ENCODE peak calls at places on chromosomes 7 and 10, in five cellular contexts. One of them, this sample, is unnamed.

GRCh38 chr7:99557196-99557607 is 1.2 kb upstream of the ZNF655 start:
- DNase-seq in pancreas: peak; percentile 7
- DNase-seq in spleen: no peak
- DNase-seq in GM23338: no peak
- DNase-seq in thoracic aorta: no peak
- DNase-seq in this sample: no peak

GRCh38 chr10:48271323-48271722 is 3.2 kb downstream of the FRMPD2 start:
- DNase-seq in pancreas: no peak
- DNase-seq in spleen: no peak
- DNase-seq in thoracic aorta: no peak
- DNase-seq in GM23338: no peak
- DNase-seq in this sample: no peak

GRCh38 chr10:61136151-61136550 is 192.2 kb upstream of the RHOBTB1 start:
- DNase-seq in thoracic aorta: no peak
- DNase-seq in spleen: no peak
- DNase-seq in GM23338: peak; percentile 32
- DNase-seq in pancreas: no peak
- DNase-seq in this sample: no peak

GRCh38 chr10:6300106-6300783 is 97.5 kb downstream of the PFKFB3 start:
- DNase-seq in thoracic aorta: no peak
- DNase-seq in spleen: no peak
- DNase-seq in GM23338: no peak
- DNase-seq in pancreas: no peak
- DNase-seq in this sample: peak; percentile 36

GRCh38 chr7:151833691-151834090 is 43.2 kb downstream of the PRKAG2 start:
- DNase-seq in spleen: no peak
- DNase-seq in pancreas: no peak
- DNase-seq in thoracic aorta: no peak
- DNase-seq in GM23338: no peak
- DNase-seq in this sample: no peak

GRCh38 chr10:131575877-131576276 is 264.4 kb upstream of the TCERG1L start:
- DNase-seq in GM23338: no peak
- DNase-seq in pancreas: no peak
- DNase-seq in thoracic aorta: no peak
- DNase-seq in spleen: no peak
- DNase-seq in this sample: no peak

GRCh38 chr10:116669832-116670644 is 49.3 kb downstream of the PNLIPRP2 start:
- DNase-seq in pancreas: peak; percentile 40
- DNase-seq in thoracic aorta: no peak
- DNase-seq in GM23338: peak; percentile 92
- DNase-seq in spleen: no peak
- DNase-seq in this sample: no peak

GRCh38 chr7:726084-726853 is at the start of gene DNAAF5:
- DNase-seq in spleen: peak; percentile 96
- DNase-seq in thoracic aorta: peak; percentile 54
- DNase-seq in pancreas: peak; percentile 85
- DNase-seq in GM23338: peak; percentile 93
- DNase-seq in this sample: peak; percentile 89

GRCh38 chr7:7857143-7857583 is 111.4 kb upstream of the GLCCI1 start:
- DNase-seq in spleen: no peak
- DNase-seq in GM23338: no peak
- DNase-seq in pancreas: no peak
- DNase-seq in thoracic aorta: no peak
- DNase-seq in this sample: no peak

GRCh38 chr10:125231116-125231812 is 70.9 kb upstream of the CTBP2 start:
- DNase-seq in GM23338: peak; percentile 62
- DNase-seq in spleen: peak; percentile 54
- DNase-seq in pancreas: no peak
- DNase-seq in thoracic aorta: no peak
- DNase-seq in this sample: no peak

GRCh38 chr10:30490289-30491000 is 56.5 kb downstream of the MAP3K8 start:
- DNase-seq in pancreas: no peak
- DNase-seq in GM23338: no peak
- DNase-seq in spleen: no peak
- DNase-seq in thoracic aorta: no peak
- DNase-seq in this sample: no peak

GRCh38 chr7:75711634-75712494 is 26.9 kb downstream of the HIP1 start:
- DNase-seq in GM23338: no peak
- DNase-seq in thoracic aorta: no peak
- DNase-seq in spleen: peak; percentile 57
- DNase-seq in pancreas: no peak
- DNase-seq in this sample: no peak

GRCh38 chr10:112526906-112527305 is 79.9 kb downstream of the VTI1A start:
- DNase-seq in spleen: peak; percentile 47
- DNase-seq in GM23338: peak; percentile 73
- DNase-seq in pancreas: no peak
- DNase-seq in thoracic aorta: no peak
- DNase-seq in this sample: no peak

GRCh38 chr7:19181634-19182033 is 36.4 kb upstream of the FERD3L start:
- DNase-seq in pancreas: no peak
- DNase-seq in GM23338: no peak
- DNase-seq in spleen: no peak
- DNase-seq in thoracic aorta: no peak
- DNase-seq in this sample: no peak

GRCh38 chr10:44206127-44206818 is 178.6 kb downstream of the CXCL12 start:
- DNase-seq in thoracic aorta: no peak
- DNase-seq in GM23338: no peak
- DNase-seq in pancreas: no peak
- DNase-seq in spleen: peak; percentile 65
- DNase-seq in this sample: no peak

GRCh38 chr10:85995791-85996190 is 370.8 kb downstream of the GRID1 start:
- DNase-seq in thoracic aorta: no peak
- DNase-seq in GM23338: peak; percentile 34
- DNase-seq in pancreas: peak; percentile 47
- DNase-seq in spleen: no peak
- DNase-seq in this sample: no peak

GRCh38 chr10:117264776-117265175 is 23.9 kb downstream of the SLC18A2 start:
- DNase-seq in pancreas: peak; percentile 85
- DNase-seq in thoracic aorta: no peak
- DNase-seq in spleen: no peak
- DNase-seq in GM23338: no peak
- DNase-seq in this sample: no peak

GRCh38 chr7:129351320-129351719 is 82.9 kb upstream of the STRIP2 start:
- DNase-seq in thoracic aorta: no peak
- DNase-seq in GM23338: no peak
- DNase-seq in spleen: no peak
- DNase-seq in pancreas: no peak
- DNase-seq in this sample: no peak

GRCh38 chr7:55587687-55588378 is 15.5 kb upstream of the VOPP1 start:
- DNase-seq in GM23338: no peak
- DNase-seq in spleen: no peak
- DNase-seq in pancreas: no peak
- DNase-seq in thoracic aorta: no peak
- DNase-seq in this sample: no peak

GRCh38 chr7:110835209-110835608 is 255.7 kb upstream of the LRRN3 start:
- DNase-seq in pancreas: no peak
- DNase-seq in GM23338: no peak
- DNase-seq in spleen: no peak
- DNase-seq in thoracic aorta: no peak
- DNase-seq in this sample: no peak

GRCh38 chr10:114179747-114180146 is 594 bp downstream of the TDRD1 start:
- DNase-seq in spleen: no peak
- DNase-seq in GM23338: no peak
- DNase-seq in thoracic aorta: no peak
- DNase-seq in pancreas: no peak
- DNase-seq in this sample: no peak

GRCh38 chr10:114180937-114181336 is 1.8 kb downstream of the TDRD1 start:
- DNase-seq in thoracic aorta: no peak
- DNase-seq in GM23338: no peak
- DNase-seq in spleen: no peak
- DNase-seq in pancreas: no peak
- DNase-seq in this sample: no peak

GRCh38 chr10:114184276-114184675 is 5.1 kb downstream of the TDRD1 start:
- DNase-seq in GM23338: no peak
- DNase-seq in spleen: no peak
- DNase-seq in thoracic aorta: no peak
- DNase-seq in pancreas: no peak
- DNase-seq in this sample: no peak

GRCh38 chr10:114183563-114183962 is 4.4 kb downstream of the TDRD1 start:
- DNase-seq in spleen: no peak
- DNase-seq in pancreas: no peak
- DNase-seq in GM23338: no peak
- DNase-seq in thoracic aorta: no peak
- DNase-seq in this sample: no peak

DNA sequence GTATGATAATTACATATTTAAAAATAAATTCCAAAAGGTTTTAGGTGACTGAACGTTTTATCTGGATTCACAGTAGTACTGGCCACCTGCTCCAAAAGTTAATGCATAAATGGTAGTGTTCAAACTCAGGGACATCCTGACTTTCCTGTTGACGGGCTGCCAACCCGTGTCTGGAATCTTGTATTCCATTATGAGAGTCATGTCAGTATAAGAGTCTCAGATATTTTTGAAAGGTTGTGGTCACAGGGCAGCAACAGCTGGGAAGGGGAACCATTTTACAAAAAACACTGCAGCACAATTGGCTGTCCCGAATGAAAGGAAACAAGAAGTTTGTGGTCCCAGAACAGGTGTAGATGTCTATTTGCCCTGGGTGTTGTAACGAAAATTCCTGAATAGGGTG is 2.8 kb downstream of the TDRD1 start:
- DNase-seq in thoracic aorta: no peak
- DNase-seq in spleen: no peak
- DNase-seq in GM23338: no peak
- DNase-seq in pancreas: peak; percentile 81
- DNase-seq in this sample: no peak
- H3K27ac ChIP-seq in thoracic aorta: no peak overlapping the region
- H3K27ac ChIP-seq in spleen: no peak overlapping the region
- H3K27ac ChIP-seq in GM23338: no peak overlapping the region
- H3K27ac ChIP-seq in pancreas: no peak overlapping the region
- H3K27ac ChIP-seq in this sample: no peak overlapping the region

GRCh38 chr7:25295404-25295803 is 67.1 kb upstream of the NPVF start:
- DNase-seq in thoracic aorta: no peak
- DNase-seq in spleen: no peak
- DNase-seq in GM23338: no peak
- DNase-seq in pancreas: no peak
- DNase-seq in this sample: no peak

GRCh38 chr7:25294624-25295023 is 66.3 kb upstream of the NPVF start:
- DNase-seq in thoracic aorta: no peak
- DNase-seq in spleen: no peak
- DNase-seq in GM23338: no peak
- DNase-seq in pancreas: no peak
- DNase-seq in this sample: no peak

GRCh38 chr7:25296086-25296485 is 67.8 kb upstream of the NPVF start:
- DNase-seq in spleen: no peak
- DNase-seq in thoracic aorta: no peak
- DNase-seq in GM23338: peak; percentile 17
- DNase-seq in pancreas: no peak
- DNase-seq in this sample: no peak

GRCh38 chr7:25297231-25297630 is 68.9 kb upstream of the NPVF start:
- DNase-seq in GM23338: no peak
- DNase-seq in pancreas: no peak
- DNase-seq in thoracic aorta: no peak
- DNase-seq in spleen: no peak
- DNase-seq in this sample: no peak
- TF ChIP-seq CTCF in GM23338: no peak
- TF ChIP-seq CTCF in pancreas: no peak
- TF ChIP-seq CTCF in thoracic aorta: no peak
- TF ChIP-seq CTCF in spleen: no peak
- TF ChIP-seq CTCF in this sample: no peak

DNA sequence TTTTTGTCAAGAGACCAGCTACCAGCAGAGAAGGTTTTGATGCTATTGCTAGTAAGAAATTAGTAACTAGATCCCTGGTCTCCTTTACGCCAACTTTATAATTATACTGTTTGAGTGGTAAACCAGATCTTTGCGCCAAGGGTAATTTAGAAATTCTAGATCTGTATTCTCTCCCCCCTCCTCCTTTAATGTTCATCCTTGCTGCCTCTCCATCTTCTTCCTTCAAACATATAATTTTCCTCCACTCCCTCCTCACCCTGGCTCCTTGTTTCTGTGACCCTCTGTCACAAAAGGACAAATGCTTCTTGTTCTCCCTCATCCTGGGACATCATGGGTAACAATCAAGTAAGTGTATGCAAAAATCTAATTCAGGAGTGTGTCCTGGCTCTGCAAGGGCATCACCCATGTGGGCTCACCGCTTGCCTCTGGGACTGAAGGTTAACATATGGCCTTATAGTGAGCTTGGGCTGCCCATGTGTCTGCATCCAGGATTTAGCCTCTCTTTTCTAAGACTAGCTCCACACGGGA is 121.2 kb downstream of the BAMBI start:
- DNase-seq in spleen: no peak
- DNase-seq in pancreas: no peak
- DNase-seq in GM23338: no peak
- DNase-seq in thoracic aorta: no peak
- DNase-seq in this sample: no peak
- H3K27ac ChIP-seq in spleen: no peak overlapping the region
- H3K27ac ChIP-seq in pancreas: no peak overlapping the region
- H3K27ac ChIP-seq in GM23338: no peak overlapping the region
- H3K27ac ChIP-seq in thoracic aorta: peak overlapping the region; percentile 43
- H3K27ac ChIP-seq in this sample: peak overlapping the region; percentile 41

GRCh38 chr10:59711871-59712491 is 2.3 kb upstream of the SLC16A9 start:
- DNase-seq in GM23338: no peak
- DNase-seq in spleen: no peak
- DNase-seq in pancreas: no peak
- DNase-seq in thoracic aorta: no peak
- DNase-seq in this sample: no peak

GRCh38 chr10:59706851-59707797 is 2.5 kb downstream of the SLC16A9 start:
- DNase-seq in pancreas: no peak
- DNase-seq in GM23338: no peak
- DNase-seq in thoracic aorta: no peak
- DNase-seq in spleen: no peak
- DNase-seq in this sample: no peak

GRCh38 chr10:59713196-59713821 is 3.7 kb upstream of the SLC16A9 start:
- DNase-seq in thoracic aorta: no peak
- DNase-seq in pancreas: no peak
- DNase-seq in GM23338: no peak
- DNase-seq in spleen: no peak
- DNase-seq in this sample: no peak

GRCh38 chr10:59708816-59709471 is 706 bp downstream of the SLC16A9 start:
- DNase-seq in GM23338: peak; percentile 68
- DNase-seq in pancreas: peak; percentile 28
- DNase-seq in thoracic aorta: no peak
- DNase-seq in spleen: peak; percentile 80
- DNase-seq in this sample: no peak

DNA sequence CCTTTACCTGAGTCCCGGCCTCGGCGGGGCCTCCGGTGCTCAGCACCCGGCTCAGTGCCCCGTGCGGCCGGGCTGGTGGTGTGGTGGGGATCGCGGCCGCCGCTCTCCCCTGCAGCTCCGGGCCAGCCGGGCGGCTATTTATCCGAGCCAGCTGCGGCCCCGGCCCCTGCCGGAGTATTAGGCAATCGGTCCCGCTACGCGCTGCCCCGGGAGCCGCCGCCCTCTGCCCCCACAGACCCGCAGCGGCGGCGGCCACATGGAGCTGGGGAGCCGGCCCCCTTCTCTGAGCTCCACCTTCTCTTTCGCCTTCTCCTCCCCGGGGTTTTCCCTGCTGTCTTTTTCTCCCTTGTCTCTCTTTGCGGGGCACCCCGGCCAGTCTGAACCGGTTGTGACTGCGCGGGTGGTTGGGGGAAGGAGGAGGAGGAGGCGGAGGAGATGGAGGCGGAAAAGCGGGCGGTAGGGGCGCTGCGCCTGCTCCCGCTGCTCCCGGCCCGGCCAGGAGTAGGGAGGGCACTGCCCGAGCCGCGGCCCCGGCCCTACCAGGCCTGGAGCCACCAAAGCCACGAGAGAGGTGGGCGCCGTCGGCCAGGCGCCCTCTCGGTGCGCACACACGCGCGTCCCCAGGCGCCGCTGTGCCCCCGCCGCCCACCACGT is at the start of gene SLC16A9:
- DNase-seq in GM23338: peak; percentile 89
- DNase-seq in thoracic aorta: no peak
- DNase-seq in pancreas: peak; percentile 68
- DNase-seq in spleen: peak; percentile 84
- DNase-seq in this sample: peak; percentile 47
- TF ChIP-seq CTCF in GM23338: peak; percentile 43
- TF ChIP-seq CTCF in thoracic aorta: peak; percentile 34
- TF ChIP-seq CTCF in pancreas: peak; percentile 19
- TF ChIP-seq CTCF in spleen: peak; percentile 44
- TF ChIP-seq CTCF in this sample: no peak